ENCODE peak calls at places on chromosomes 5 and 9, in seven cellular contexts. T is dermis microvascular lymphatic vessel endothelial cell; L is Jurkat, Clone E6-1; H is upper lobe of right lung; N is effector memory CD4-positive, alpha-beta T cell; J is COR-L47; S is neural progenitor cell. F is an unnamed sample.

GRCh38 chr5:91296691-91297143 is 86.4 kb downstream of the ARRDC3 start:
- DNase-seq in L (no peak), T (no peak), J (no peak), N (no peak), S (no peak), H (peak), F (peak)

GRCh38 chr9:105187781-105188180 is 56.7 kb upstream of the SLC44A1 start:
- DNase-seq in H (no peak), J (no peak), L (no peak), N (no peak), T (peak), S (no peak), F (peak)

GRCh38 chr5:8905021-8905420 is 640.9 kb downstream of the SEMA5A start:
- DNase-seq in H (no peak), J (peak), N (no peak), T (no peak), L (no peak), S (no peak), F (peak)

GRCh38 chr9:37034320-37034937 is 361 bp upstream of the PAX5 start:
- DNase-seq in L (no peak), S (peak), H (no peak), T (peak), N (no peak), J (peak), F (no peak)

GRCh38 chr9:34498511-34498910 is 24.3 kb downstream of the ENHO start:
- DNase-seq in L (no peak), H (no peak), S (no peak), N (no peak), J (no peak), T (no peak), F (no peak)

GRCh38 chr9:136138566-136138965 is 19.9 kb upstream of the TMEM250 start:
- DNase-seq in N (no peak), T (peak), S (peak), J (peak), H (no peak), L (peak), F (no peak)

GRCh38 chr5:32165-32564 is 59.8 kb upstream of the PLEKHG4B start:
- DNase-seq in N (no peak), H (no peak), L (no peak), J (no peak), S (peak), T (no peak), F (no peak)

GRCh38 chr9:86637515-86637914 is 283.3 kb upstream of the TUT7 start:
- DNase-seq in J (no peak), N (no peak), T (no peak), S (peak), L (peak), H (peak), F (peak)

GRCh38 chr5:505946-506555 is 18.2 kb downstream of the SLC9A3 start:
- DNase-seq in L (no peak), J (no peak), H (no peak), T (no peak), N (no peak), S (no peak), F (no peak)

GRCh38 chr9:105064248-105065118 is 136.5 kb upstream of the ABCA1 start:
- DNase-seq in N (no peak), L (no peak), H (peak), T (peak), J (peak), S (peak), F (peak)

GRCh38 chr9:80932947-80933346 is 756.4 kb downstream of the TLE1 start:
- DNase-seq in L (no peak), N (no peak), H (no peak), S (no peak), J (no peak), T (no peak), F (no peak)

GRCh38 chr5:166117062-166117743 is 2174.2 kb upstream of the WWC1 start:
- DNase-seq in N (no peak), J (no peak), S (no peak), T (no peak), L (no peak), H (no peak), F (no peak)

GRCh38 chr5:133245191-133246052 is 193.6 kb downstream of the HSPA4 start:
- DNase-seq in L (no peak), T (peak), J (no peak), N (no peak), H (no peak), S (no peak), F (peak)

GRCh38 chr9:37039065-37039464 is 5.0 kb upstream of the PAX5 start:
- DNase-seq in T (no peak), L (no peak), H (no peak), S (no peak), N (no peak), J (no peak), F (no peak)

GRCh38 chr5:118447350-118447749 is 541.0 kb downstream of the DTWD2 start:
- DNase-seq in H (no peak), N (no peak), J (no peak), T (no peak), S (no peak), L (no peak), F (no peak)

F was measured in fibroblast of the aortic adventitia.